ENCODE peak calls at places on chromosomes 13 and 19, in nine cellular contexts. U is choroid plexus epithelial cell, O is AG09309, V is foreskin fibroblast, A is fibroblast of lung, G is tibial artery, S is pancreas, M is mammary epithelial cell, P is cardiac muscle cell. X is an unnamed sample.

GRCh38 chr13:50626031-50626643 is 217.4 kb downstream of the DLEU7 start:
- DNase-seq in U (peak; percentile 96), O (peak; percentile 91), V (peak; percentile 71), A (peak; percentile 72), G (no peak), S (no peak), M (peak; percentile 51), P (peak; percentile 92), X (peak; percentile 78)

GRCh38 chr13:110109910-110110309 is 197.0 kb downstream of the COL4A1 start:
- DNase-seq in U (peak; percentile 87), O (peak; percentile 80), V (peak; percentile 95), A (peak; percentile 96), G (peak; percentile 79), S (no peak), M (peak; percentile 81), P (peak; percentile 94), X (peak; percentile 93)

GRCh38 chr13:49820591-49821215 is 28.2 kb upstream of the KPNA3 start:
- DNase-seq in U (no peak), O (no peak), V (no peak), A (no peak), G (no peak), S (no peak), M (no peak), P (no peak), X (no peak)

GRCh38 chr13:50127726-50128291 is 112.6 kb downstream of the KCNRG start:
- DNase-seq in U (peak; percentile 19), O (no peak), V (no peak), A (no peak), G (no peak), S (no peak), M (no peak), P (no peak), X (no peak)

GRCh38 chr13:66114127-66114526 is 1116.0 kb downstream of the PCDH9 start:
- DNase-seq in U (no peak), O (peak; percentile 78), V (peak; percentile 93), A (no peak), G (no peak), S (no peak), M (no peak), P (no peak), X (peak; percentile 80)

GRCh38 chr13:113544896-113545295 is 39.7 kb upstream of the TFDP1 start:
- DNase-seq in U (no peak), O (no peak), V (no peak), A (no peak), G (no peak), S (no peak), M (no peak), P (no peak), X (no peak)

GRCh38 chr13:22665531-22665930 is 515.2 kb upstream of the SGCG start:
- DNase-seq in U (no peak), O (no peak), V (no peak), A (no peak), G (no peak), S (no peak), M (no peak), P (no peak), X (no peak)

GRCh38 chr13:19150712-19151228 is 30.9 kb downstream of the TUBA3C start:
- DNase-seq in U (no peak), O (no peak), V (no peak), A (no peak), G (no peak), S (no peak), M (no peak), P (no peak), X (no peak)

DNA sequence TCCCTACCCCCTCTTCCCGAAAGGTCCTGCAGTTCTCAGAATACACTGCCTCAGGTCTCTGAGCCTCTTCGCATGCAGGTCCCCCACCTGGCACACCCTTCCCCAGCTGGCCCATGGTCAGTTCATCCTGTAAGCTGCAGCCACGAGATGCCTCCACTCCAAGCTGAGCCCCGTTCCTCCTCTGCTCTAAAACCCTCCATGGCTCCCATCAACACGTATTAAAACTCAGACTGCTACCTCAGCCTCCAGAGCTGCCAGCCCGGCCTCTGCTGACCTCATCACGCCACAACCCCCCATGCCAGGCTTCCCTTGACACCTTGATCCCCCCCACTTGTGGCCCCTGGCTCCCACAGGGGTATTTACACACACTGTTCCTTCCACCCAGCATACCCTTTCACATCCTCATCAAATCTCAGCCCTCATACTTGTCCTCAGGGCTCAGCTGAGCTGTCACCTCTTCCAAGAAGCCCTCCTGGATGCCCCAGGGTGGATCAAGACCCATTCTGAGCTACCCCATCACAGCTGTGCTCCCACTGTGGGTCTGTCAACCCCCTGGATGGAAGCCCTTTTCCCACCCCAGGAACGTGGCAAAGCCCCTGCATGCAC is 48.9 kb downstream of the PTPRS start:
- DNase-seq in U (no peak), O (no peak), V (no peak), A (no peak), G (no peak), S (no peak), M (no peak), P (no peak), X (no peak)
- H3K4me3 ChIP-seq in U (peak overlapping the region; percentile 72), O (peak overlapping the region; percentile 63), V (peak overlapping the region; percentile 81), A (peak overlapping the region; percentile 79), G (peak overlapping the region; percentile 89), S (no peak overlapping the region), M (no peak overlapping the region), P (peak overlapping the region; percentile 46), X (peak overlapping the region; percentile 85)

GRCh38 chr19:42563352-42564210 is 31.1 kb downstream of the CEACAM8 start:
- DNase-seq in U (peak; percentile 72), O (peak; percentile 10), V (peak; percentile 74), A (peak; percentile 39), G (no peak), S (no peak), M (peak; percentile 22), P (peak; percentile 60), X (peak; percentile 40)

GRCh38 chr19:42555801-42556200 is 27.5 kb upstream of the CEACAM1 start:
- DNase-seq in U (no peak), O (no peak), V (no peak), A (no peak), G (no peak), S (no peak), M (no peak), P (no peak), X (no peak)

GRCh38 chr19:42560731-42561130 is 32.5 kb upstream of the CEACAM1 start:
- DNase-seq in U (no peak), O (no peak), V (no peak), A (no peak), G (no peak), S (no peak), M (no peak), P (no peak), X (no peak)

DNA sequence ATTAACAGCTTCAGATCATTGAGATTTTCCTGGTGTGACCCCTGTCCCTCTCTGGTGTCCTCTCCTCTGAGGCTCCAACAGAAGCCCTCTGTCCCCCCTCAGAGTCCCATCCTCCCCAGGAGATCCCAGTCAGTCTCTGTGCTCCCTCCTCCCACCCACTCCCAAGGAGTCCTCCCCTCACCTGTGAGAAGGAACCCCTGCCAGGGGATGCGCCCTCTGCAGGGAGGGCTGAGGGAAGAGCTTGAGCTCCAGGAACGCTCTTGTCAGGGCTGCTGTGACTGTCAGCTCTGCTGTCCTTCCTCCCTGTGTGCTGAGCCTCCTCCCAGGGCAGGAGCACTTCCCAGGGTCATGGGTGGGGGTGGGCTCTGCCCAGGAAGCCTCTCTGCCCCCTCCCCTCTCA is 33.2 kb downstream of the CEACAM8 start:
- DNase-seq in U (no peak), O (no peak), V (no peak), A (no peak), G (no peak), S (no peak), M (no peak), P (no peak), X (no peak)
- TF ChIP-seq CTCF in U (no peak), O (no peak), V (no peak), A (no peak), G (no peak), S (no peak), M (no peak), P (no peak), X (no peak)

GRCh38 chr19:49214701-49215100 is 57.1 kb downstream of the TRPM4 start:
- DNase-seq in U (no peak), O (no peak), V (no peak), A (no peak), G (no peak), S (no peak), M (no peak), P (no peak), X (no peak)

GRCh38 chr19:49212302-49212701 is 54.7 kb downstream of the TRPM4 start:
- DNase-seq in U (peak; percentile 52), O (no peak), V (peak; percentile 51), A (no peak), G (no peak), S (no peak), M (no peak), P (peak; percentile 86), X (peak; percentile 16)

GRCh38 chr19:49210108-49210900 is 52.7 kb downstream of the TRPM4 start:
- DNase-seq in U (peak; percentile 56), O (no peak), V (peak; percentile 28), A (no peak), G (no peak), S (peak; percentile 90), M (no peak), P (peak; percentile 29), X (no peak)

GRCh38 chr19:49213791-49214190 is 56.2 kb downstream of the TRPM4 start:
- DNase-seq in U (no peak), O (no peak), V (no peak), A (no peak), G (no peak), S (no peak), M (no peak), P (no peak), X (no peak)

DNA sequence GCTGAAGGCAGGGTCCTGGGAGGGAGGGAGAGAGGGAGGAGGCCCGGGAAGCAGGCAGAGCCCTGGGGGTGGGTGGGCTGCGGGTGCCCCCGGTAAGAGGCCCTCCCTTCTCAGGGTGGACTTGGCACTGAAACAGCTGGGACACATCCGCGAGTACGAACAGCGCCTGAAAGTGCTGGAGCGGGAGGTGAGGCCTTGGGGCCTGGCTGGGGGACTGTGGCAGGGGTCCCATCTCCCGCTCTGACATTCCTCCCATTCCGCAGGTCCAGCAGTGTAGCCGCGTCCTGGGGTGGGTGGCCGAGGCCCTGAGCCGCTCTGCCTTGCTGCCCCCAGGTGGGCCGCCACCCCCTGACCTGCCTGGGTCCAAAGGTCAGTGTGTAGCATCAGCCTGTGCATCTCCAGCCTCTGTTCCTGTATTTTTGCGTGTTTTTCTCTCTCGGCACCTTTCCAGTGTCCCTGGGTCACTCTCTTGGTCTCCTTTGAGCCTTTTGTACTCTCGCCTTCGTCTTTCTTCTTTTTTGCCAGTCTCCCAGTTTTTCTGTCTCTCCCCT is 53.4 kb downstream of the TRPM4 start:
- DNase-seq in U (no peak), O (no peak), V (no peak), A (no peak), G (no peak), S (no peak), M (no peak), P (no peak), X (no peak)
- H3K4me3 ChIP-seq in U (peak overlapping the region; percentile 24), O (no peak overlapping the region), V (no peak overlapping the region), A (no peak overlapping the region), G (no peak overlapping the region), S (no peak overlapping the region), M (no peak overlapping the region), P (no peak overlapping the region), X (no peak overlapping the region)

GRCh38 chr13:30577381-30577780 is 40.3 kb upstream of the USPL1 start:
- DNase-seq in U (peak; percentile 94), O (peak; percentile 81), V (peak; percentile 80), A (peak; percentile 98), G (no peak), S (no peak), M (peak; percentile 98), P (peak; percentile 84), X (peak; percentile 90)

GRCh38 chr13:30567072-30567471 is 50.6 kb upstream of the USPL1 start:
- DNase-seq in U (no peak), O (no peak), V (no peak), A (peak; percentile 40), G (no peak), S (no peak), M (no peak), P (no peak), X (peak; percentile 13)

GRCh38 chr13:30576528-30576927 is 41.2 kb upstream of the USPL1 start:
- DNase-seq in U (peak; percentile 72), O (no peak), V (peak; percentile 32), A (peak; percentile 68), G (no peak), S (no peak), M (peak; percentile 73), P (peak; percentile 62), X (no peak)

GRCh38 chr13:30569901-30570576 is 47.7 kb upstream of the USPL1 start:
- DNase-seq in U (peak; percentile 96), O (peak; percentile 90), V (peak; percentile 95), A (peak; percentile 99), G (peak; percentile 45), S (no peak), M (peak; percentile 96), P (peak; percentile 93), X (peak; percentile 94)

GRCh38 chr13:30572859-30573275 is 44.9 kb upstream of the USPL1 start:
- DNase-seq in U (peak; percentile 76), O (no peak), V (peak; percentile 64), A (peak; percentile 69), G (no peak), S (no peak), M (peak; percentile 37), P (peak; percentile 61), X (peak; percentile 54)
- TF ChIP-seq CTCF in U (peak; percentile 54), O (peak; percentile 32), V (peak; percentile 27), A (peak; percentile 39), G (peak; percentile 12), S (no peak), M (peak; percentile 33), P (peak; percentile 42), X (peak; percentile 53)